ENCODE peak calls at places on chromosome 18, in nine cellular contexts. F is NCI-H2081; L is fibroblast of villous mesenchyme; D is endodermal cell; W is naive thymus-derived CD4-positive, alpha-beta T cell; G is AG09319; H is CD8-positive, alpha-beta T cell; E is GM13976; I is nucleus accumbens. O is an unnamed sample.

GRCh38 chr18:41875094-41875780 is 79.8 kb upstream of the PIK3C3 start:
- DNase-seq in F (no peak), W (no peak), H (no peak), D (no peak), E (no peak), I (no peak), L (peak), G (no peak), O (no peak)

GRCh38 chr18:55275042-55275897 is 312.7 kb downstream of the TCF4 start:
- DNase-seq in D (no peak), F (no peak), W (no peak), E (no peak), I (no peak), H (no peak), G (no peak), L (peak), O (no peak)

GRCh38 chr18:10035306-10035991 is 121.6 kb downstream of the VAPA start:
- DNase-seq in I (no peak), E (no peak), H (no peak), F (no peak), L (no peak), D (peak), G (no peak), W (no peak), O (no peak)

GRCh38 chr18:42780171-42780570 is 335.3 kb downstream of the RIT2 start:
- DNase-seq in L (no peak), W (no peak), I (no peak), D (peak), E (no peak), G (no peak), F (no peak), H (no peak), O (no peak)

GRCh38 chr18:32730620-32731021 is 42.2 kb downstream of the KLHL14 start:
- DNase-seq in F (no peak), G (no peak), L (peak), H (no peak), D (no peak), W (no peak), I (no peak), E (peak), O (no peak)

GRCh38 chr18:59814872-59815271 is 84.9 kb upstream of the PMAIP1 start:
- DNase-seq in H (no peak), L (peak), W (no peak), G (no peak), E (no peak), F (no peak), I (no peak), D (no peak), O (no peak)

GRCh38 chr18:13051950-13052349 is 60.8 kb downstream of the CEP192 start:
- DNase-seq in F (no peak), I (no peak), H (no peak), E (peak), D (no peak), W (no peak), G (no peak), L (no peak), O (no peak)

GRCh38 chr18:56835331-56835730 is 184.2 kb downstream of the WDR7 start:
- DNase-seq in I (no peak), H (no peak), E (no peak), L (no peak), W (no peak), G (no peak), F (no peak), D (no peak), O (no peak)

GRCh38 chr18:54215069-54215468 is 9.4 kb downstream of the MBD2 start:
- DNase-seq in H (no peak), I (no peak), D (no peak), L (peak), W (no peak), F (no peak), G (no peak), E (no peak), O (no peak)

GRCh38 chr18:3041857-3042256 is 28.9 kb upstream of the LPIN2 start:
- DNase-seq in L (no peak), H (no peak), G (no peak), F (no peak), W (no peak), I (no peak), E (no peak), D (no peak), O (no peak)

GRCh38 chr18:12305930-12306629 is 2.0 kb upstream of the TUBB6 start:
- DNase-seq in E (no peak), D (peak), L (no peak), G (no peak), F (no peak), I (no peak), H (no peak), W (no peak), O (no peak)

GRCh38 chr18:9984025-9984424 is 70.2 kb downstream of the VAPA start:
- DNase-seq in G (no peak), L (peak), H (no peak), I (no peak), E (no peak), F (no peak), D (no peak), W (no peak), O (no peak)

GRCh38 chr18:9516437-9517064 is 41.2 kb downstream of the RALBP1 start:
- DNase-seq in W (peak), I (no peak), H (no peak), L (peak), D (no peak), G (no peak), E (peak), F (peak), O (no peak)

GRCh38 chr18:12599543-12599942 is 58.4 kb downstream of the SPIRE1 start:
- DNase-seq in L (no peak), I (no peak), F (no peak), H (no peak), G (no peak), D (no peak), W (no peak), E (no peak), O (no peak)

GRCh38 chr18:6593142-6593889 is 136.2 kb upstream of the ARHGAP28 start:
- DNase-seq in L (no peak), E (no peak), D (no peak), H (no peak), F (no peak), I (no peak), G (no peak), W (no peak), O (no peak)